ENCODE peak calls at places on chromosomes 12 and 14, in five cellular contexts. R, N, X, V and J are unnamed samples.
A peak's percentile ranks its signal among the peaks of the same experiment; 100 is the strongest.

GRCh38 chr12:120495189-120495722 is 657 bp upstream of the DYNLL1 start:
- DNase-seq in R (no peak), N (no peak), V (no peak), X (no peak), J (no peak)

GRCh38 chr12:63302269-63302940 is 151.4 kb upstream of the AVPR1A start:
- DNase-seq in V (no peak), R (peak; percentile 7), N (no peak), X (no peak), J (no peak)

GRCh38 chr12:107864235-107864634 is 89.7 kb downstream of the ASCL4 start:
- DNase-seq in R (no peak), N (no peak), X (no peak), V (no peak), J (no peak)

GRCh38 chr12:9880532-9880931 is 757 bp upstream of the KLRF2 start:
- DNase-seq in X (no peak), R (no peak), N (no peak), V (no peak), J (no peak)

GRCh38 chr14:31770271-31770670 is 209.1 kb downstream of the NUBPL start:
- DNase-seq in R (no peak), N (no peak), X (no peak), V (peak; percentile 66), J (no peak)

GRCh38 chr12:104566244-104566993 is 109.7 kb downstream of the CHST11 start:
- DNase-seq in X (no peak), N (no peak), V (no peak), R (no peak), J (no peak)

GRCh38 chr12:128121424-128121823 is 145.5 kb upstream of the TMEM132C start:
- DNase-seq in N (peak; percentile 24), R (no peak), X (no peak), V (no peak), J (no peak)

GRCh38 chr14:30443368-30444007 is 115.5 kb upstream of the G2E3 start:
- DNase-seq in X (peak; percentile 46), V (no peak), R (peak; percentile 2), N (no peak), J (peak; percentile 7)

GRCh38 chr14:90615444-90616095 is 200.7 kb downstream of the TTC7B start:
- DNase-seq in V (no peak), N (no peak), X (no peak), R (peak; percentile 78), J (no peak)

GRCh38 chr12:58313091-58313855 is 371.9 kb downstream of the ATP23 start:
- DNase-seq in V (no peak), X (no peak), N (no peak), R (peak; percentile 64), J (no peak)

GRCh38 chr12:128076188-128076587 is 190.8 kb upstream of the TMEM132C start:
- DNase-seq in R (no peak), X (peak; percentile 5), V (no peak), N (no peak), J (no peak)

GRCh38 chr12:124082012-124082411 is 109.0 kb downstream of the ZNF664 start:
- DNase-seq in X (no peak), R (no peak), V (no peak), N (no peak), J (no peak)

GRCh38 chr14:95424533-95424932 is 91.9 kb downstream of the SYNE3 start:
- DNase-seq in V (peak; percentile 67), X (no peak), N (no peak), R (no peak), J (no peak)

GRCh38 chr14:59265808-59266207 is 77.3 kb downstream of the DAAM1 start:
- DNase-seq in R (no peak), N (no peak), V (no peak), X (no peak), J (no peak)

GRCh38 chr12:122090759-122091535 is 12.4 kb downstream of the MLXIP start:
- DNase-seq in V (no peak), X (peak; percentile 86), R (no peak), N (no peak), J (no peak)

GRCh38 chr14:96176811-96177211 is 27.8 kb upstream of the BDKRB2 start:
- DNase-seq in R (no peak), N (peak; percentile 29), X (no peak), V (peak; percentile 62), J (no peak)

GRCh38 chr14:23561873-23562821 is 5.4 kb downstream of the AP1G2 start:
- DNase-seq in X (no peak), N (no peak), R (no peak), V (no peak), J (no peak)

GRCh38 chr12:115687094-115687493 is 590.4 kb downstream of the MED13L start:
- DNase-seq in N (no peak), X (no peak), V (no peak), R (no peak), J (no peak)

GRCh38 chr12:120361506-120362208 is 7.3 kb downstream of the MSI1 start:
- DNase-seq in N (peak; percentile 71), X (no peak), V (peak; percentile 59), R (peak; percentile 70), J (peak; percentile 96)

DNA sequence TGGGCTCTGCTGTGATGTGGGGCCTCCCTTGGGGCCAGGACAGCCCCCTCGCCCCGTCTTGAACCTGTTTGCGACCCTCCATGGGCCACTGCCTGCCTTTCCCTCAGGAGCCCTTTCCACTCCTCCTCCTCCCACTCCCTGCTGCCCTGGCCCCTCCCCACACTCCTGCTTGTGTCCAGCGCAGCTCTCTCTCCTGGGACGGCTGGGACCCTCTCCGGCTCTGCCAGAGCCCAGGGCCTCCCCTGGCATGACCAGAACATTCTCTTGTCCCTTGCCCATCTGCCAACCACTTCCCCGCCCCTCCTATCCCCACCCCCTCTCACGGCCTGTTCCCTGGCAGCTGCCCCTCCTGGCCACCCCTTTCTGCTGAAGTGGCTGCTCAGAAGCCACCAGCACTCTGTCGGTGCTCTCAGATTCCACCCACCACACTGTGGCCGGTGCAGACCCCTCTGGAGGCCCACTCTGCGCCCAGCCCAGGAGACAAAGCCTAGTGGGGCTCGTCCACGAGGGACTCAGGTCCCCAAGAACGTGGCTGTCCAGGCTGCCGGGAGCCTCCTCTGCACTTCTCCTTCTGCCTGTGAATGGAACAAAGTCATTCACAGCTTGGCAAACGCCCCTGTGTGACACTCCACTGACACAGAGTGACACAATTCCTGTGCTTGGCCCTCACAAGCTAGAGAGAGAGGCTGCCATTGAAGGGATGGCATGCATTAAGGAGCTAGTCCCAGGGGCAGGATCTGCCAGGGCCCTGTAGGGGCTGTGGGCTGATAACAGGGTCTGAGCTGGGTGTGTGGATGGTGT is 1.4 kb downstream of the ASPG start:
- DNase-seq in X (no peak), N (peak; percentile 31), V (no peak), R (no peak), J (no peak)
- H3K27ac ChIP-seq in X (no peak overlapping the region), N (peak overlapping the region; percentile 69), V (peak overlapping the region; percentile 91), R (no peak overlapping the region), J (no peak overlapping the region)

DNA sequence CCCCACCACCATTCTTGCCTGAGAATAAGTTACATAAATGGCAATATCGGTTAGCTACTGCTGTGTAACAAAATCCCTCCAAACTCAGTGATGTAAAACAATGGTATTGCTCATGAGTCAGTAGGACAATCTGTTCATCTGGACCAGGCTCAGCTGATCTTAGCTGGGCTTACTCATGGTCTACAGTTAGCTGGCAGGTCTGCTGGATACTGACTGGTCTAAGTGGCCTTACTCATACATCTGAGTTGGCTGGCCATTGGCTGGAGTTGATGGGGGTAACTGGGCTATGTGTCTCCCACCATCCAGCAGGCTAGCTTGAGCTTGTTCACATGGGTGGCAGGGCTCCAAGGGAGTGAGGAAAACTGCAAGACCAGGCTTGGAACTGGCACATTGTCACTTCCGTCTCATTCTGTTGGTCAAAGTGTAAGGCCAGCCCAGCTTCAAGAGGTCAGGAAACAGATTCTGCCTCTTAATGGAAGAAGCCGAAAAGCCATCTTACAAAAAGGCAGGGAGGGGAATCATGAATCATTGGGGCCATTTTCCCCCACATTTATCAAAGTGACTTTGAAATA is 56.7 kb upstream of the CHGA start:
- DNase-seq in V (no peak), N (no peak), R (peak; percentile 96), X (no peak), J (no peak)
- H3K4me1 ChIP-seq in V (no peaks in the 10 kb centered on the region), N (no peaks in the 10 kb centered on the region), R (no peaks in the 10 kb centered on the region), X (no peaks in the 10 kb centered on the region), J (peaks cover 13% of the 10 kb centered on the region)

GRCh38 chr12:132342828-132343227 is 13.4 kb upstream of the GALNT9 start:
- DNase-seq in V (no peak), X (no peak), R (no peak), N (no peak), J (no peak)
- H3K4me3 ChIP-seq in V (no peak overlapping the region), X (no peak overlapping the region), R (no peak overlapping the region), N (no peak overlapping the region), J (no peak overlapping the region)

DNA sequence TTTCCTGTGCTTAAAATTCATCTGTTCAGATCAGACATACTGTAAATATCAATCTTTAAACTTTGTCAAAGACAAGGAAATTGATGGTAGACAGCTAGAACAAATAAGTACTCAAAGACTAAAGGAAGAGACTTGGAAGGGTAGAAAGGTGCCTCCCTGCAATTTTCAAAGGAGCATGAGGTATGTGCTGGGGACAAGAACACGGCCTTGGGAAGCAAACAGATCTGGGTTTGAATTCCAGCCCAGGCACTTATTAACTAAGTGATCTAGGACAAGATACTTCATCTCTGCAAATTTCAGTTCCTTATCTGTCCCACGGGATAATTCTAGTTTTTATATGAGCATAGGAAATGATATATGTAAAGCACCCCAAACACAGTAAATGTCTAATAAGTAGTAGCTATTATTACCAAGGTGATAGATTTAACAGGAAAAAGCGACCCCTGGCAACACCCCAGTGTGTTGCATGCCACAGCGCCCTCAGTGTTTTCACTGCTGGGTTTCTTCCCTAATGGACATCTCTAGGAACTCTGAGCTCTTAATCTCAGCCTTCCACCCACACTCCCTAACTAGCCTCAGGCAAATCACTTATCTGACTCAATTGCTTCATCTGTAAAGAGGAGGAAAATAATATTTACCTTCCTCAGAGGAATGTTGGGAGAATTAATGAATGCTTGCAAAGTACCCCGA is 44.7 kb upstream of the BMP4 start:
- DNase-seq in N (no peak), V (no peak), R (peak; percentile 34), X (peak; percentile 22), J (no peak)
- H3K27ac ChIP-seq in N (no peak overlapping the region), V (no peak overlapping the region), R (peak overlapping the region; percentile 69), X (no peak overlapping the region), J (no peak overlapping the region)

DNA sequence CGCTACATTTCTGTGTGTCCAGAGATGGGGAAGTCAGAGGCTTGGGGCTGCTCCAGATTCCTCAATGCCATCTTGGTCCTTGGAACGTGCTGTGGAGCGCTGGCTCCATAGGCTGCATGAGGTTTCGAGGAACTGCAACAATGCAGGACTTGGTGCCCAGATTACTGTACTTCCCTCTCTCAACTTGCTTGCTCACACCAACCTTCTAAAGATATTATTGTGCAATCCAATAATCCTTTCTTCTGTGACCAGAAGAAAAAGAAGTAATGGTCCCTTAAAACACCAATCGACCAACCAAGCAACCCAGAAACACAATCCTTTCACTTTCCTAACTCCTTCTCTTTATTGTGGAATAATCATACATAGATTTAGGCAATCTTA is 3.7 kb downstream of the PRICKLE1 start:
- DNase-seq in V (no peak), R (peak; percentile 35), X (no peak), N (no peak), J (no peak)
- H3K4me1 ChIP-seq in V (peaks cover 39% of the 10 kb centered on the region), R (peaks cover 66% of the 10 kb centered on the region), X (peaks cover 18% of the 10 kb centered on the region), N (peaks cover 41% of the 10 kb centered on the region), J (peaks cover 15% of the 10 kb centered on the region)